ENCODE peak calls at places on chromosome 4, in six cellular contexts. G, B, T, N, P and F are unnamed samples.
A peak's percentile ranks its signal among the peaks of the same experiment; 100 is the strongest.

GRCh38 chr4:104906274-104906673 is 240.4 kb upstream of the TET2 start:
- DNase-seq in N (no peak), P (peak; percentile 21), G (no peak), B (no peak), T (no peak), F (no peak)

GRCh38 chr4:186689476-186689875 is 34.2 kb downstream of the FAT1 start:
- DNase-seq in P (peak; percentile 45), N (no peak), T (no peak), G (no peak), B (no peak), F (no peak)

GRCh38 chr4:51942108-51942832 is 77.9 kb downstream of the LRRC66 start:
- DNase-seq in T (no peak), B (no peak), P (no peak), N (no peak), G (no peak), F (no peak)

GRCh38 chr4:168527560-168527959 is 30.7 kb downstream of the PALLD start:
- DNase-seq in P (no peak), B (no peak), T (no peak), G (no peak), N (no peak), F (no peak)

GRCh38 chr4:156347412-156348075 is 393.9 kb upstream of the CTSO start:
- DNase-seq in P (peak; percentile 46), G (no peak), B (no peak), N (no peak), T (no peak), F (no peak)

GRCh38 chr4:116361782-116362181 is 723.6 kb downstream of the TRAM1L1 start:
- DNase-seq in G (no peak), P (no peak), N (no peak), B (no peak), T (no peak), F (no peak)

GRCh38 chr4:84596826-84597225 is 13.9 kb downstream of the CDS1 start:
- DNase-seq in P (no peak), B (peak; percentile 67), T (peak; percentile 84), N (peak; percentile 34), G (no peak), F (no peak)

GRCh38 chr4:173365359-173365996 is 5.3 kb upstream of the SAP30 start:
- DNase-seq in N (peak; percentile 38), P (no peak), T (no peak), G (no peak), B (no peak), F (no peak)

GRCh38 chr4:148808416-148808815 is 366.2 kb upstream of the NR3C2 start:
- DNase-seq in N (no peak), T (no peak), B (no peak), G (no peak), P (no peak), F (no peak)

GRCh38 chr4:169268951-169269781 is 1.6 kb downstream of the SH3RF1 start:
- DNase-seq in N (peak; percentile 52), T (no peak), G (no peak), B (no peak), P (peak; percentile 67), F (no peak)

DNA sequence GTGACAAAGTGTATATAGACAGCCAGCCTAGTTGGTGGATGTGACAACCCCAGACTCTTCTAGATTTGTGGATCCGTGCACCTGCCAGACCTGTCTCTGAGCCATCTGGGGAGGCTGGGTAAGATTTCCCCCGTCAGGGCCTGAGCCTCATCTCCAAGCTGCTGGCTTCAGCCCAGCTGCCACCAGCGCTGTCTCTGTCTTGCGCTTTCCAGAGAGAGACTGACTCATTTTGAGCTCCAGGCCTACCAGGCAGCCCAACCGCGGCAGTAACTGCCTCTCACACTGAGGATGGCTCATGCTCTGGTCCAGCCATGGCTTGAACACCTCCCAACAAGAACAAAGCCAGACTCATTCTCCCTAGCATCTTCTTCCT is 26.4 kb downstream of the NOP14 start:
- DNase-seq in B (no peak), G (no peak), T (no peak), P (peak; percentile 33), N (no peak), F (no peak)
- H3K4me1 ChIP-seq in B (no peaks in the 10 kb centered on the region), G (peaks cover 49% of the 10 kb centered on the region), T (peaks cover 21% of the 10 kb centered on the region), P (peaks cover 15% of the 10 kb centered on the region), N (peaks cover 9% of the 10 kb centered on the region), F (peaks cover 46% of the 10 kb centered on the region)

GRCh38 chr4:48590884-48591283 is 100.8 kb downstream of the ZAR1 start:
- DNase-seq in B (no peak), T (no peak), P (no peak), G (no peak), N (no peak), F (no peak)

GRCh38 chr4:48591372-48591771 is 101.3 kb downstream of the ZAR1 start:
- DNase-seq in B (no peak), N (no peak), G (no peak), T (no peak), P (no peak), F (no peak)

GRCh38 chr4:48596336-48596735 is 106.3 kb downstream of the ZAR1 start:
- DNase-seq in T (no peak), B (no peak), N (no peak), P (no peak), G (no peak), F (no peak)

GRCh38 chr4:48588230-48588943 is 98.3 kb downstream of the ZAR1 start:
- DNase-seq in T (no peak), B (no peak), N (no peak), G (no peak), P (no peak), F (no peak)

GRCh38 chr4:48594185-48594584 is 104.1 kb downstream of the ZAR1 start:
- DNase-seq in P (no peak), T (no peak), N (no peak), B (no peak), G (no peak), F (no peak)
- H3K4me1 ChIP-seq in P (no peaks in the 10 kb centered on the region), T (no peaks in the 10 kb centered on the region), N (peaks cover 4% of the 10 kb centered on the region), B (no peaks in the 10 kb centered on the region), G (no peaks in the 10 kb centered on the region), F (no peaks in the 10 kb centered on the region)

GRCh38 chr4:65917486-65917885 is 247.2 kb upstream of the EPHA5 start:
- DNase-seq in N (no peak), T (no peak), P (no peak), B (no peak), G (no peak), F (no peak)
- H3K4me1 ChIP-seq in N (no peaks in the 10 kb centered on the region), T (no peaks in the 10 kb centered on the region), P (no peaks in the 10 kb centered on the region), B (peaks cover 6% of the 10 kb centered on the region), G (no peaks in the 10 kb centered on the region), F (no peaks in the 10 kb centered on the region)

GRCh38 chr4:137309424-137309823 is 222.9 kb downstream of the PCDH18 start:
- DNase-seq in P (no peak), T (no peak), G (no peak), B (no peak), N (no peak), F (no peak)

GRCh38 chr4:137310156-137310555 is 222.1 kb downstream of the PCDH18 start:
- DNase-seq in P (no peak), T (no peak), G (no peak), B (no peak), N (no peak), F (no peak)

GRCh38 chr4:137312257-137312656 is 220.0 kb downstream of the PCDH18 start:
- DNase-seq in T (no peak), B (no peak), G (no peak), N (no peak), P (peak; percentile 70), F (no peak)

GRCh38 chr4:137310593-137311490 is 221.5 kb downstream of the PCDH18 start:
- DNase-seq in P (peak; percentile 89), B (no peak), N (no peak), G (no peak), T (no peak), F (no peak)

GRCh38 chr4:137307806-137308205 is 224.5 kb downstream of the PCDH18 start:
- DNase-seq in B (no peak), P (peak; percentile 90), N (peak; percentile 19), T (no peak), G (no peak), F (no peak)
- H3K4me1 ChIP-seq in B (no peaks in the 10 kb centered on the region), P (peaks cover 8% of the 10 kb centered on the region), N (no peaks in the 10 kb centered on the region), T (no peaks in the 10 kb centered on the region), G (no peaks in the 10 kb centered on the region), F (peaks cover 12% of the 10 kb centered on the region)

GRCh38 chr4:184470785-184471110 is 3.6 kb downstream of the IRF2 start:
- DNase-seq in T (no peak), B (no peak), N (no peak), G (no peak), P (no peak), F (no peak)
- H3K4me1 ChIP-seq in T (peaks cover 6% of the 10 kb centered on the region), B (peaks cover 3% of the 10 kb centered on the region), N (no peaks in the 10 kb centered on the region), G (peaks cover 65% of the 10 kb centered on the region), P (no peaks in the 10 kb centered on the region), F (peaks cover 39% of the 10 kb centered on the region)

DNA sequence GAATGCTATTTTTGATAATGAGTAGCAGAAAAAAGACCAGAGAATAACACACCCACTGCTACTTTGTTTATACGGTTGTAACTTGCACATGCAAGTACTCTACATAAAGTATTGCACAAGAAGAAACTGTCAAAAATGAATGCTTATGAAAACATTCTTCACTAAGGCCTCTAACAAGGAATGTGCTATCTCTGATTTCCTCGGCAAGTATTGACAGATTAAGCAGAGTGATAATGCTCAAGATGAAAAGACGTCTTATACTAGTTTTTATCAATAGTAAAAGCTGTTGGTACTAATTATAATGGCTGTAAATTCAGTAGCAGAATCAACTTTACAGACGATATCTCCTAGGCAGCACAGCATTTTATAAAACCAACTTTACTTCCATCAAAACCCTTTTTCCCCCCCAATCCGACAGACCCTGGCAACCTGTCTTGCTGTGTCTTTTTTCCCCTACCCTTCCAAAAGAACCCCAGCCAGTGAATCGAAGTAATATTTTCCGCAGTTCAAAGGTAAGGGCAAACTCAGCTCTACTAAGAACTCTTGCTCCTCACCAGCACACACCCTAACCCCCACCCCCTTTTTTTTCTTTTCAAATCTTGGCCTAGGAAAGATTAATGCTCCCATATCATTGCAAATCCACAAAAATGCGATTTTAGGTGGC is 1.5 kb downstream of the FRYL start:
- DNase-seq in N (no peak), G (no peak), T (no peak), P (peak; percentile 69), B (no peak), F (no peak)
- H3K4me1 ChIP-seq in N (peaks cover 8% of the 10 kb centered on the region), G (peaks cover 60% of the 10 kb centered on the region), T (peaks cover 25% of the 10 kb centered on the region), P (peaks cover 3% of the 10 kb centered on the region), B (peaks cover 2% of the 10 kb centered on the region), F (peaks cover 49% of the 10 kb centered on the region)

DNA sequence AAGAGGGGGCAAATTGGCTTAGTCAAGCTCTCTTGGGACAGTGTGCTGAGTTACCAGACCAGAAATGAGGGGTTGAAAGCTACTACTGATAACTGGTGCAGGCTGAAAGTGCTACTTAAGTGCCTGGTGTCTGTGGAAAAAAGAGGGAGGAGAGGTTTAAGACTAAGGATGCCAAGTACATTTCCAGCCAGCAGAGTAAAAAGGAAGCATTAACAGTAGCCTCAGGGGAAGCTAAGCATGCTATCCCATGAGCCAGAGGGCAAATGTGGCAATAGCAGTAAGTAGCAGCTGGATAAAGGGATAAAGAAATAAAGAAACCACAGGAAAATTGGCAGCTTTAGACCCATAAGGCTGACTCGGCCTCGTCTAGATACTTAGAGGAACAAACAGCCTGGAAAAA is 196.3 kb upstream of the MAB21L2 start:
- DNase-seq in T (no peak), N (no peak), G (no peak), P (peak; percentile 96), B (no peak), F (no peak)
- H3K4me1 ChIP-seq in T (no peaks in the 10 kb centered on the region), N (no peaks in the 10 kb centered on the region), G (no peaks in the 10 kb centered on the region), P (peaks cover 3% of the 10 kb centered on the region), B (no peaks in the 10 kb centered on the region), F (peaks cover 8% of the 10 kb centered on the region)

DNA sequence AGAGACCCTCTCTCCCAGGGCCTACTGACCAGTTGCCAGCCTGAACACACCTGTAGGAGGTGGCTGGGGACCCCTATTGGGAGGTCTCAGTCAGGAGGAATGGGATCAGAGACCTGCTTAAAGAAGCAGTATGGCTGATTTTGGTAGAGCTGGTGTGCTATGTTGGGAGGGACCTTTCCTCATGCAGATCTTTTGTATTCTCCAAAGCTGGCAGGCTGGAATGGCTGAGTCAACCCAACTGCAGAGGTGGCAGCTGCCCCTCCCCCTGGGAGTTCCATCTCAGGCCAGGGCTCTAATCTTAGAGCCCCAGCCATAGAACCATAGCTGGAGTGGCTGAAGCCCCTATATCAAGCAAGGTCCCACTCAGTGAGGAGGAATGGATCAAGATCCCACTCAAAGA is 279.3 kb upstream of the BMP3 start:
- DNase-seq in N (no peak), P (no peak), B (peak; percentile 38), T (no peak), G (no peak), F (no peak)
- H3K4me1 ChIP-seq in N (no peaks in the 10 kb centered on the region), P (no peaks in the 10 kb centered on the region), B (no peaks in the 10 kb centered on the region), T (no peaks in the 10 kb centered on the region), G (no peaks in the 10 kb centered on the region), F (no peaks in the 10 kb centered on the region)